ENCODE peak calls at places on chromosomes 3 and 15, in four cellular contexts. H is OCI-LY7; I is substantia nigra; O is activated CD8-positive, alpha-beta memory T cell treated with anti-CD3 and anti-CD28 coated beads, Interleukin-2, amount 50 U/mL, for 4 hours. Z is an unnamed sample.

GRCh38 chr3:72190050-72190449 is 405.1 kb upstream of the PROK2 start:
- DNase-seq in O (no peak), I (no peak), H (no peak), Z (no peak)

GRCh38 chr3:100226712-100227429 is 33.9 kb upstream of the TBC1D23 start:
- DNase-seq in I (no peak), O (no peak), H (no peak), Z (no peak)

GRCh38 chr3:67648701-67649100 is 5.7 kb downstream of the SUCLG2 start:
- DNase-seq in I (no peak), H (no peak), O (no peak), Z (no peak)

GRCh38 chr3:9146367-9147071 is 102.9 kb downstream of the SRGAP3 start:
- DNase-seq in O (no peak), I (no peak), H (no peak), Z (no peak)

GRCh38 chr3:156483961-156484787 is 70.7 kb downstream of the SSR3 start:
- DNase-seq in O (peak; percentile 42), H (peak; percentile 74), I (no peak), Z (no peak)

GRCh38 chr3:154122096-154122911 is 1.1 kb downstream of the ARHGEF26 start:
- DNase-seq in I (no peak), H (no peak), O (no peak), Z (no peak)

GRCh38 chr3:66138336-66139234 is 82.2 kb upstream of the SLC25A26 start:
- DNase-seq in O (no peak), I (peak; percentile 10), H (peak; percentile 14), Z (peak; percentile 71)

GRCh38 chr3:38641461-38642110 is 7.9 kb downstream of the SCN5A start:
- DNase-seq in O (no peak), H (no peak), I (no peak), Z (no peak)

GRCh38 chr3:169218314-169218983 is 445.1 kb downstream of the MECOM start:
- DNase-seq in I (no peak), O (no peak), H (no peak), Z (no peak)

GRCh38 chr3:84836961-84837360 is 121.8 kb upstream of the CADM2 start:
- DNase-seq in O (no peak), H (no peak), I (no peak), Z (no peak)

GRCh38 chr15:22911306-22911705 is 68.9 kb downstream of the CYFIP1 start:
- DNase-seq in O (no peak), I (no peak), H (no peak), Z (no peak)

GRCh38 chr3:78343221-78343620 is 1303.3 kb downstream of the ROBO2 start:
- DNase-seq in I (no peak), O (no peak), H (no peak), Z (no peak)

GRCh38 chr3:15903164-15903563 is 105.4 kb upstream of the ANKRD28 start:
- DNase-seq in H (no peak), I (peak; percentile 44), O (no peak), Z (peak; percentile 22)

GRCh38 chr3:150599611-150600297 is 3.4 kb upstream of the SELENOT start:
- DNase-seq in H (no peak), I (no peak), O (no peak), Z (no peak)

GRCh38 chr15:40990789-40991188 is 37.5 kb downstream of the CHAC1 start:
- DNase-seq in H (no peak), O (no peak), I (no peak), Z (no peak)

GRCh38 chr3:64120876-64121275 is 97.6 kb upstream of the PSMD6 start:
- DNase-seq in I (no peak), H (no peak), O (no peak), Z (no peak)

GRCh38 chr15:88649286-88649733 is 10.5 kb downstream of the ISG20 start:
- DNase-seq in H (no peak), I (peak; percentile 84), O (peak; percentile 83), Z (peak; percentile 81)

GRCh38 chr3:64612916-64613526 is 74.8 kb downstream of the ADAMTS9 start:
- DNase-seq in O (no peak), I (no peak), H (no peak), Z (no peak)

GRCh38 chr15:66881173-66881905 is 179.3 kb downstream of the SMAD6 start:
- DNase-seq in I (no peak), H (no peak), O (no peak), Z (no peak)

GRCh38 chr15:90266485-90266884 is 1.0 kb downstream of the NGRN start:
- DNase-seq in H (peak; percentile 20), O (no peak), I (no peak), Z (no peak)

GRCh38 chr3:124986153-124987143 is 51.9 kb upstream of the MUC13 start:
- DNase-seq in H (no peak), I (no peak), O (no peak), Z (no peak)

GRCh38 chr3:107377151-107377550 is at the start of gene CCDC54:
- DNase-seq in I (no peak), O (no peak), H (no peak), Z (no peak)

GRCh38 chr15:49560045-49560444 is 60.6 kb downstream of the FAM227B start:
- DNase-seq in O (no peak), I (no peak), H (no peak), Z (no peak)

GRCh38 chr3:140078940-140079339 is 144.0 kb downstream of the CLSTN2 start:
- DNase-seq in I (no peak), H (no peak), O (no peak), Z (no peak)

GRCh38 chr15:100686021-100686724 is 83.8 kb downstream of the ASB7 start:
- DNase-seq in O (no peak), I (no peak), H (no peak), Z (no peak)

GRCh38 chr3:126679318-126679751 is 24.4 kb upstream of the TXNRD3 start:
- DNase-seq in I (peak; percentile 59), H (peak; percentile 74), O (peak; percentile 82), Z (peak; percentile 76)

GRCh38 chr3:110687138-110687537 is 384.5 kb upstream of the NECTIN3 start:
- DNase-seq in H (no peak), O (no peak), I (no peak), Z (no peak)

GRCh38 chr15:98799991-98800390 is 151.7 kb downstream of the IGF1R start:
- DNase-seq in H (no peak), O (no peak), I (no peak), Z (no peak)

GRCh38 chr15:58830556-58830955 is 59.5 kb downstream of the MINDY2 start:
- DNase-seq in O (no peak), I (no peak), H (no peak), Z (no peak)

Z was measured in midbrain.